ENCODE peak calls at places on chromosomes 6 and 20, in four cellular contexts. One of them, this sample, is unnamed.

GRCh38 chr20:44089987-44090674 is 96.9 kb downstream of the JPH2 start:
- DNase-seq in iPS DF 6.9: no peak
- DNase-seq in endothelial cell of umbilical vein: peak
- DNase-seq in hepatocyte: peak
- DNase-seq in this sample: peak

GRCh38 chr6:37516920-37517405 is 17.3 kb upstream of the CCDC167 start:
- DNase-seq in iPS DF 6.9: no peak
- DNase-seq in endothelial cell of umbilical vein: no peak
- DNase-seq in hepatocyte: no peak
- DNase-seq in this sample: peak

GRCh38 chr6:137353842-137354397 is 134.7 kb upstream of the IFNGR1 start:
- DNase-seq in iPS DF 6.9: no peak
- DNase-seq in hepatocyte: peak
- DNase-seq in endothelial cell of umbilical vein: no peak
- DNase-seq in this sample: no peak

GRCh38 chr6:28770732-28771131 is 153.1 kb downstream of the TRIM27 start:
- DNase-seq in endothelial cell of umbilical vein: no peak
- DNase-seq in iPS DF 6.9: no peak
- DNase-seq in hepatocyte: no peak
- DNase-seq in this sample: no peak

GRCh38 chr6:159693894-159694545 is 979 bp upstream of the SOD2 start:
- DNase-seq in endothelial cell of umbilical vein: peak
- DNase-seq in hepatocyte: peak
- DNase-seq in iPS DF 6.9: no peak
- DNase-seq in this sample: peak

GRCh38 chr6:169965239-169965638 is 213.8 kb downstream of the ERMARD start:
- DNase-seq in iPS DF 6.9: no peak
- DNase-seq in endothelial cell of umbilical vein: no peak
- DNase-seq in hepatocyte: no peak
- DNase-seq in this sample: no peak

GRCh38 chr20:6426287-6426891 is 303.6 kb upstream of the FERMT1 start:
- DNase-seq in hepatocyte: no peak
- DNase-seq in endothelial cell of umbilical vein: no peak
- DNase-seq in iPS DF 6.9: no peak
- DNase-seq in this sample: no peak

GRCh38 chr20:45963059-45964011 is 8.7 kb downstream of the ZNF335 start:
- DNase-seq in endothelial cell of umbilical vein: peak
- DNase-seq in hepatocyte: peak
- DNase-seq in iPS DF 6.9: no peak
- DNase-seq in this sample: peak

GRCh38 chr20:49641683-49642649 is 71.7 kb downstream of the B4GALT5 start:
- DNase-seq in endothelial cell of umbilical vein: no peak
- DNase-seq in hepatocyte: no peak
- DNase-seq in iPS DF 6.9: no peak
- DNase-seq in this sample: peak

GRCh38 chr6:39365281-39366074 is 43.0 kb upstream of the KCNK16 start:
- DNase-seq in iPS DF 6.9: no peak
- DNase-seq in endothelial cell of umbilical vein: no peak
- DNase-seq in hepatocyte: no peak
- DNase-seq in this sample: no peak

GRCh38 chr6:156886409-156886808 is 109.2 kb downstream of the ARID1B start:
- DNase-seq in iPS DF 6.9: no peak
- DNase-seq in hepatocyte: no peak
- DNase-seq in endothelial cell of umbilical vein: peak
- DNase-seq in this sample: peak

GRCh38 chr20:62101078-62101477 is 21.2 kb upstream of the LSM14B start:
- DNase-seq in endothelial cell of umbilical vein: no peak
- DNase-seq in iPS DF 6.9: no peak
- DNase-seq in hepatocyte: no peak
- DNase-seq in this sample: no peak
- H3K27ac ChIP-seq in endothelial cell of umbilical vein: no peak
- H3K27ac ChIP-seq in iPS DF 6.9: no peak
- H3K27ac ChIP-seq in hepatocyte: no peak
- H3K27ac ChIP-seq in this sample: no peak

GRCh38 chr6:13813621-13814175 is 659 bp downstream of the MCUR1 start:
- DNase-seq in hepatocyte: peak
- DNase-seq in endothelial cell of umbilical vein: peak
- DNase-seq in iPS DF 6.9: peak
- DNase-seq in this sample: peak

GRCh38 chr6:13811627-13812358 is 2.6 kb downstream of the MCUR1 start:
- DNase-seq in iPS DF 6.9: no peak
- DNase-seq in endothelial cell of umbilical vein: no peak
- DNase-seq in hepatocyte: peak
- DNase-seq in this sample: peak

GRCh38 chr6:13814176-13814937 is at the start of gene MCUR1:
- DNase-seq in hepatocyte: peak
- DNase-seq in iPS DF 6.9: peak
- DNase-seq in endothelial cell of umbilical vein: peak
- DNase-seq in this sample: peak

GRCh38 chr6:13812359-13812642 is 2.1 kb downstream of the MCUR1 start:
- DNase-seq in iPS DF 6.9: no peak
- DNase-seq in endothelial cell of umbilical vein: no peak
- DNase-seq in hepatocyte: no peak
- DNase-seq in this sample: no peak

GRCh38 chr6:13813011-13813410 is 1.3 kb downstream of the MCUR1 start:
- DNase-seq in iPS DF 6.9: no peak
- DNase-seq in endothelial cell of umbilical vein: no peak
- DNase-seq in hepatocyte: no peak
- DNase-seq in this sample: peak
- H3K27ac ChIP-seq in iPS DF 6.9: no peak
- H3K27ac ChIP-seq in endothelial cell of umbilical vein: no peak
- H3K27ac ChIP-seq in hepatocyte: peak
- H3K27ac ChIP-seq in this sample: peak

GRCh38 chr20:18323705-18324104 is 35.4 kb downstream of the ZNF133 start:
- DNase-seq in iPS DF 6.9: peak
- DNase-seq in endothelial cell of umbilical vein: no peak
- DNase-seq in hepatocyte: no peak
- DNase-seq in this sample: no peak
- H3K27ac ChIP-seq in iPS DF 6.9: no peak
- H3K27ac ChIP-seq in endothelial cell of umbilical vein: no peak
- H3K27ac ChIP-seq in hepatocyte: peak
- H3K27ac ChIP-seq in this sample: no peak

GRCh38 chr6:17469006-17469972 is 75.9 kb downstream of the CAP2 start:
- DNase-seq in iPS DF 6.9: no peak
- DNase-seq in endothelial cell of umbilical vein: peak
- DNase-seq in hepatocyte: no peak
- DNase-seq in this sample: no peak
- H3K27ac ChIP-seq in iPS DF 6.9: no peak
- H3K27ac ChIP-seq in endothelial cell of umbilical vein: no peak
- H3K27ac ChIP-seq in hepatocyte: no peak
- H3K27ac ChIP-seq in this sample: no peak

GRCh38 chr6:2852921-2853322 is 11.3 kb upstream of the SERPINB1 start:
- DNase-seq in endothelial cell of umbilical vein: no peak
- DNase-seq in iPS DF 6.9: no peak
- DNase-seq in hepatocyte: no peak
- DNase-seq in this sample: no peak
- H3K27ac ChIP-seq in endothelial cell of umbilical vein: peak
- H3K27ac ChIP-seq in iPS DF 6.9: no peak
- H3K27ac ChIP-seq in hepatocyte: no peak
- H3K27ac ChIP-seq in this sample: no peak

GRCh38 chr6:55913213-55914195 is 38.1 kb upstream of the BMP5 start:
- DNase-seq in endothelial cell of umbilical vein: no peak
- DNase-seq in iPS DF 6.9: no peak
- DNase-seq in hepatocyte: no peak
- DNase-seq in this sample: no peak
- H3K27ac ChIP-seq in endothelial cell of umbilical vein: no peak
- H3K27ac ChIP-seq in iPS DF 6.9: no peak
- H3K27ac ChIP-seq in hepatocyte: no peak
- H3K27ac ChIP-seq in this sample: no peak

DNA sequence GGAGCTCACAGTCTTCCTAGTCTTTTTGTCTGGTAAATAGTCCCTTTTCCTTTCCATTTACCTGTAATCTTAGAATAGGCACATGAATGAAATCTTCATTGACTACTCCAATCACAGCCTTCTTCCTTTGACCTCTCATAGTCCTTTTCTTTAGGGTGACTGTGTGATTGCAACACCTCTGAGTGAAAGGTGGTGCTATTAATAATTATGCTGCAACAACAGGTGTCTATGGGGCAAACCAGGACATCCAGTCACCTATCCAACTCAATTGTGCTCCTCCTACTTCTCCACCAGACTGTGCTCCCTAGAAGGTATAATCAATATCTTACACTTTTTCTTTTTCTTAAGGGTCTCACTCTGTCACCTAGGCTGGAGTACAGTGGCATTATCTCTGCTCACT is 29.4 kb downstream of the RIPOR2 start:
- DNase-seq in iPS DF 6.9: no peak
- DNase-seq in hepatocyte: no peak
- DNase-seq in endothelial cell of umbilical vein: no peak
- DNase-seq in this sample: no peak
- H3K27ac ChIP-seq in iPS DF 6.9: no peak
- H3K27ac ChIP-seq in hepatocyte: no peak
- H3K27ac ChIP-seq in endothelial cell of umbilical vein: no peak
- H3K27ac ChIP-seq in this sample: no peak

GRCh38 chr20:25280574-25281535 is 33.0 kb downstream of the PYGB start:
- DNase-seq in endothelial cell of umbilical vein: no peak
- DNase-seq in iPS DF 6.9: no peak
- DNase-seq in hepatocyte: no peak
- DNase-seq in this sample: no peak
- H3K27ac ChIP-seq in endothelial cell of umbilical vein: no peak
- H3K27ac ChIP-seq in iPS DF 6.9: no peak
- H3K27ac ChIP-seq in hepatocyte: no peak
- H3K27ac ChIP-seq in this sample: no peak